ENCODE peak calls at places on chromosomes 4 and X, in ten cellular contexts. Q is Calu3, B is HCT116, D is dermis microvascular lymphatic vessel endothelial cell, A is lung microvascular endothelial cell, W is T1000, O is fibroblast of pulmonary artery, U is sciatic nerve, E is left ventricle myocardium superior, P is NT2/D1. J is an unnamed sample.

GRCh38 chr4:149927514-149927913 is 111.9 kb upstream of the IQCM start:
- DNase-seq in Q (no peak), B (no peak), D (no peak), A (no peak), W (no peak), O (no peak), U (no peak), E (no peak), P (no peak), J (no peak)

GRCh38 chrX:121132675-121133074 is 85.3 kb downstream of the GLUD2 start:
- DNase-seq in Q (no peak), B (no peak), D (no peak), A (no peak), W (no peak), O (no peak), U (no peak), E (no peak), P (no peak), J (no peak)

GRCh38 chr4:151553874-151554273 is 144.9 kb downstream of the FHIP1A start:
- DNase-seq in Q (peak; percentile 44), B (no peak), D (no peak), A (no peak), W (no peak), O (no peak), U (no peak), E (no peak), P (no peak), J (no peak)

GRCh38 chr4:96146686-96147085 is 306.8 kb downstream of the PDHA2 start:
- DNase-seq in Q (no peak), B (no peak), D (no peak), A (no peak), W (no peak), O (no peak), U (no peak), E (no peak), P (no peak), J (no peak)

GRCh38 chr4:129131343-129131742 is 35.4 kb downstream of the C4orf33 start:
- DNase-seq in Q (no peak), B (no peak), D (no peak), A (no peak), W (no peak), O (no peak), U (no peak), E (no peak), P (no peak), J (no peak)

GRCh38 chr4:5635826-5636196 is 72.5 kb downstream of the EVC2 start:
- DNase-seq in Q (no peak), B (no peak), D (peak; percentile 6), A (no peak), W (no peak), O (peak; percentile 43), U (no peak), E (no peak), P (no peak), J (no peak)

GRCh38 chrX:44669626-44670025 is 127.0 kb upstream of the FUNDC1 start:
- DNase-seq in Q (no peak), B (no peak), D (no peak), A (no peak), W (no peak), O (no peak), U (no peak), E (no peak), P (no peak), J (no peak)

GRCh38 chrX:110146521-110146920 is 143.6 kb downstream of the TMEM164 start:
- DNase-seq in Q (peak; percentile 28), B (peak; percentile 8), D (peak; percentile 33), A (peak; percentile 52), W (no peak), O (peak; percentile 67), U (no peak), E (no peak), P (peak; percentile 18), J (peak; percentile 36)

GRCh38 chrX:135264210-135264609 is 12.3 kb downstream of the ETDA start:
- DNase-seq in Q (no peak), B (no peak), D (no peak), A (no peak), W (no peak), O (no peak), U (no peak), E (no peak), P (no peak), J (no peak)

GRCh38 chr4:40622913-40623312 is 6.8 kb downstream of the RBM47 start:
- DNase-seq in Q (peak; percentile 62), B (no peak), D (no peak), A (no peak), W (no peak), O (no peak), U (no peak), E (no peak), P (no peak), J (no peak)

GRCh38 chrX:10296581-10296980 is 139.8 kb downstream of the CLCN4 start:
- DNase-seq in Q (no peak), B (no peak), D (no peak), A (no peak), W (no peak), O (peak; percentile 29), U (no peak), E (no peak), P (no peak), J (no peak)